ENCODE peak calls at places on chromosomes 11 and 22, in five cellular contexts. J is A549, P is fibroblast of lung, H is psoas muscle, L is lower lobe of right lung. E is an unnamed sample.

GRCh38 chr11:285894-286220 is 3.1 kb upstream of the PGGHG start:
- DNase-seq in J (no peak), P (no peak), H (no peak), L (no peak), E (no peak)

GRCh38 chr11:130070109-130070828 is 575 bp downstream of the APLP2 start:
- DNase-seq in J (peak; percentile 15), P (peak; percentile 32), H (peak; percentile 53), L (peak; percentile 65), E (no peak)

GRCh38 chr11:19441752-19442553 is 201.2 kb upstream of the E2F8 start:
- DNase-seq in J (peak; percentile 88), P (peak; percentile 98), H (peak; percentile 51), L (no peak), E (peak; percentile 79)

GRCh38 chr11:12248330-12248729 is 129.0 kb upstream of the PARVA start:
- DNase-seq in J (no peak), P (peak; percentile 40), H (peak; percentile 35), L (peak; percentile 97), E (no peak)

GRCh38 chr11:64558869-64559268 is 32.2 kb upstream of the SLC22A12 start:
- DNase-seq in J (no peak), P (no peak), H (no peak), L (no peak), E (no peak)

GRCh38 chr11:66546368-66546965 is at the start of gene ACTN3:
- DNase-seq in J (no peak), P (peak; percentile 27), H (peak; percentile 46), L (no peak), E (no peak)

GRCh38 chr11:131924446-131925240 is 554.2 kb downstream of the NTM start:
- DNase-seq in J (no peak), P (peak; percentile 81), H (no peak), L (no peak), E (peak; percentile 83)

GRCh38 chr11:121246021-121246768 is 46.4 kb upstream of the SC5D start:
- DNase-seq in J (no peak), P (no peak), H (no peak), L (no peak), E (no peak)

GRCh38 chr11:12150831-12151382 is 40.5 kb downstream of the MICAL2 start:
- DNase-seq in J (no peak), P (peak; percentile 83), H (no peak), L (no peak), E (no peak)

GRCh38 chr11:101860694-101861371 is 54.0 kb upstream of the CEP126 start:
- DNase-seq in J (peak; percentile 37), P (peak; percentile 55), H (no peak), L (no peak), E (no peak)

GRCh38 chr11:123206671-123207421 is 11.8 kb upstream of the CLMP start:
- DNase-seq in J (no peak), P (peak; percentile 16), H (no peak), L (no peak), E (no peak)

GRCh38 chr11:47443028-47443700 is 5.8 kb downstream of the RAPSN start:
- DNase-seq in J (peak; percentile 46), P (no peak), H (no peak), L (no peak), E (no peak)

GRCh38 chr22:45180280-45180679 is 16.6 kb downstream of the NUP50 start:
- DNase-seq in J (no peak), P (no peak), H (no peak), L (no peak), E (no peak)

DNA sequence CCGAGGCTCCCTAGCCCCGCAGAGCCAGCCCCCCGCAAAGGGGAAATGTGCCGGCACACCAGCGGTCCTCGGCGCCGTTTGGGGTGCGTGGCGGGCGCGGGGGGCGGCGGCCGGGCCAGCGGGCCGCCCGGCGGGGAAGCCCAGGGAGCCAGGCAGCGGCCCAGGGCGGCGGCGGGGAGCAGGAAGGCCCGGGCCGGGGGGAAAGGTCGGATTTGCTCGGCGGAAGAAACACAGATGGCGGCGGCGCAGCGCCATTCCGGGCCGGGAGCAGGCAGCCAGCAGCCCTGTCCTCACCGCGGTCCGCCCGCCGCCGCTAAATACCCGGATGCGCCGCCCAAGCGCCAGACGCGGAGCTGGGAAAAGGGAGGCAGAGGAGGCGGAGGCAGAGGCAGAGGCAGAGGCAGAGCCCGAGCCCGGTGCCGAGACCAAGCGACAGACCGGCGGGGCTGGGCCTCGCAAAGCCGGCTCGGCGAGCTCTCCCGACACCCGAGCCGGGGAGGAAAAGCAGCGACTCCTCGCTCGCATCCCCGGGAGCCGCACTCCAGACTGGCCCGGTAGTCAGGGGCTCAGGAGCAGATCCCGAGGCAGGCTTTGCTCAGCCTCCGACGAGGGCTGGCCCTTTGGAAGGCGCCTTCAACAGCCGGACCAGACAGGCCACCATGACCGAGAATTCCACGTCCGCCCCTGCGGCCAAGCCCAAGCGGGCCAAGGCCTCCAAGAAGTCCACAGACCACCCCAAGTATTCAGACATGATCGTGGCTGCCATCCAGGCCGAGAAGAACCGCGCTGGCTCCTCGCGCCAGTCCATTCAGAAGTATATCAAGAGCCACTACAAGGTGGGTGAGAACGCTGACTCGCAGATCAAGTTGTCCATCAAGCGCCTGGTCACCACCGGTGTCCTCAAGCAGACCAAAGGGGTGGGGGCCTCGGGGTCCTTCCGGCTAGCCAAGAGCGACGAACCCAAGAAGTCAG is 2.6 kb upstream of the GCAT start:
- DNase-seq in J (peak; percentile 66), P (peak; percentile 72), H (peak; percentile 90), L (peak; percentile 92), E (no peak)
- H3K4me3 ChIP-seq in J (peak overlapping the region; percentile 69), P (peak overlapping the region; percentile 76), H (peak overlapping the region; percentile 83), L (peak overlapping the region; percentile 72), E (peak overlapping the region; percentile 81)

GRCh38 chr22:43923631-43924548 is at the start of gene PNPLA3:
- DNase-seq in J (peak; percentile 79), P (peak; percentile 88), H (peak; percentile 92), L (peak; percentile 91), E (no peak)
- TF ChIP-seq CTCF in J (peak; percentile 29), P (no peak), H (no peak), L (no peak), E (peak; percentile 36)

GRCh38 chr22:30079952-30080533 is at the start of gene HORMAD2:
- DNase-seq in J (no peak), P (peak; percentile 72), H (no peak), L (peak; percentile 67), E (peak; percentile 22)
- H3K4me3 ChIP-seq in J (no peak within 1 kb of the TSS), P (no peak within 1 kb of the TSS), H (peak within 1 kb of the TSS; percentile 37), L (peak within 1 kb of the TSS; percentile 45), E (peak within 1 kb of the TSS; percentile 50)

DNA sequence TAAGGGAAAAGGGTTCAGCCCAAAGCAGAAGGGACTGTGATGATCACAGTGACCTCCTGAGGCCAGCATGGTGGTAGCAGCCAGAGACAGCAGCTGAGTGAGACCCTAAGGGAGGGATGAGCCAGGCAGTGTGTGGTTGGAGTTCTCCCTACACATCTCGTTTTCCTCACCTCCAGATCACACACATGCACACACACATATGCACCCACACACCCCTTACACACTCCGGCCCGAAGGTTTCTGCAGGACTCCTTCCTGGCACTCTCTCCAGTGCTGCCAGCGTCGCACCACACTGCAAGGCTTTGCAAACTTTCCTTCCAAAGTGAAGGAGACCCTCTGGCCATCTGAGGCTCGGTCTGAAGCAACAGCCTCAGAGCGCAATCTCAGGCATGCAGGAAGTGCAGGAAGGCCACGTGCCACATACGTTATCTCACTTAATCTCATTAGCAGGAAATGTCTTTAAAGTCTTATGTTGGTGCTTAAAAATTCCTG is 26.9 kb upstream of the TP53I11 start:
- DNase-seq in J (peak; percentile 34), P (peak; percentile 29), H (no peak), L (no peak), E (no peak)
- TF ChIP-seq CTCF in J (peak; percentile 29), P (peak; percentile 8), H (no peak), L (no peak), E (peak; percentile 25)

E was measured in epithelial cell of proximal tubule.